ENCODE peak calls at places on chromosome 5, in nine cellular contexts. One of them, this sample, is unnamed.

GRCh38 chr5:112776301-112776856 is 38.7 kb downstream of the APC start:
- DNase-seq in HAP-1: no peak
- DNase-seq in activated CD8-positive, alpha-beta T cell treated with anti-CD3 and anti-CD28 coated beads, Interleukin-2, amount 10 ng/mL, durations not matched to agents 7 days and 5 days: no peak
- DNase-seq in mucosa of descending colon: no peak
- DNase-seq in activated naive CD8-positive, alpha-beta T cell treated with anti-CD3 and anti-CD28 coated beads, Interleukin-2, amount 50 U/mL, for 16 hours: no peak
- DNase-seq in stimulated activated CD4-positive, alpha-beta T cell treated with anti-CD3 and anti-CD28 coated beads, Interleukin-15, amount 100 ng/mL, for 1 hour: no peak
- DNase-seq in activated CD4-positive, alpha-beta T cell treated with anti-CD3 and anti-CD28 coated beads, Interleukin-2, amount 10 ng/mL, durations not matched to agents 7 days and 5 days: no peak
- DNase-seq in activated CD8-positive, alpha-beta memory T cell treated with anti-CD3 and anti-CD28 coated beads, Interleukin-2, amount 50 U/mL, for 48 hours: no peak
- DNase-seq in COLO829: no peak
- DNase-seq in this sample: no peak

GRCh38 chr5:114362977-114363721 is 1.3 kb downstream of the KCNN2 start:
- DNase-seq in HAP-1: no peak
- DNase-seq in activated CD8-positive, alpha-beta T cell treated with anti-CD3 and anti-CD28 coated beads, Interleukin-2, amount 10 ng/mL, durations not matched to agents 7 days and 5 days: no peak
- DNase-seq in mucosa of descending colon: peak; percentile 10
- DNase-seq in activated naive CD8-positive, alpha-beta T cell treated with anti-CD3 and anti-CD28 coated beads, Interleukin-2, amount 50 U/mL, for 16 hours: no peak
- DNase-seq in stimulated activated CD4-positive, alpha-beta T cell treated with anti-CD3 and anti-CD28 coated beads, Interleukin-15, amount 100 ng/mL, for 1 hour: no peak
- DNase-seq in activated CD4-positive, alpha-beta T cell treated with anti-CD3 and anti-CD28 coated beads, Interleukin-2, amount 10 ng/mL, durations not matched to agents 7 days and 5 days: no peak
- DNase-seq in activated CD8-positive, alpha-beta memory T cell treated with anti-CD3 and anti-CD28 coated beads, Interleukin-2, amount 50 U/mL, for 48 hours: peak; percentile 48
- DNase-seq in COLO829: no peak
- DNase-seq in this sample: peak; percentile 86

GRCh38 chr5:176771102-176771845 is 39.1 kb upstream of the UNC5A start:
- DNase-seq in HAP-1: no peak
- DNase-seq in activated CD8-positive, alpha-beta T cell treated with anti-CD3 and anti-CD28 coated beads, Interleukin-2, amount 10 ng/mL, durations not matched to agents 7 days and 5 days: no peak
- DNase-seq in mucosa of descending colon: no peak
- DNase-seq in activated naive CD8-positive, alpha-beta T cell treated with anti-CD3 and anti-CD28 coated beads, Interleukin-2, amount 50 U/mL, for 16 hours: no peak
- DNase-seq in stimulated activated CD4-positive, alpha-beta T cell treated with anti-CD3 and anti-CD28 coated beads, Interleukin-15, amount 100 ng/mL, for 1 hour: no peak
- DNase-seq in activated CD4-positive, alpha-beta T cell treated with anti-CD3 and anti-CD28 coated beads, Interleukin-2, amount 10 ng/mL, durations not matched to agents 7 days and 5 days: no peak
- DNase-seq in activated CD8-positive, alpha-beta memory T cell treated with anti-CD3 and anti-CD28 coated beads, Interleukin-2, amount 50 U/mL, for 48 hours: no peak
- DNase-seq in COLO829: no peak
- DNase-seq in this sample: peak; percentile 43

GRCh38 chr5:117093653-117094052 is 519.0 kb upstream of the SEMA6A start:
- DNase-seq in HAP-1: no peak
- DNase-seq in activated CD8-positive, alpha-beta T cell treated with anti-CD3 and anti-CD28 coated beads, Interleukin-2, amount 10 ng/mL, durations not matched to agents 7 days and 5 days: no peak
- DNase-seq in mucosa of descending colon: no peak
- DNase-seq in activated naive CD8-positive, alpha-beta T cell treated with anti-CD3 and anti-CD28 coated beads, Interleukin-2, amount 50 U/mL, for 16 hours: no peak
- DNase-seq in stimulated activated CD4-positive, alpha-beta T cell treated with anti-CD3 and anti-CD28 coated beads, Interleukin-15, amount 100 ng/mL, for 1 hour: no peak
- DNase-seq in activated CD4-positive, alpha-beta T cell treated with anti-CD3 and anti-CD28 coated beads, Interleukin-2, amount 10 ng/mL, durations not matched to agents 7 days and 5 days: no peak
- DNase-seq in activated CD8-positive, alpha-beta memory T cell treated with anti-CD3 and anti-CD28 coated beads, Interleukin-2, amount 50 U/mL, for 48 hours: no peak
- DNase-seq in COLO829: no peak
- DNase-seq in this sample: no peak

GRCh38 chr5:310941-311434 is 10.5 kb upstream of the AHRR start:
- DNase-seq in HAP-1: no peak
- DNase-seq in activated CD8-positive, alpha-beta T cell treated with anti-CD3 and anti-CD28 coated beads, Interleukin-2, amount 10 ng/mL, durations not matched to agents 7 days and 5 days: no peak
- DNase-seq in mucosa of descending colon: no peak
- DNase-seq in activated naive CD8-positive, alpha-beta T cell treated with anti-CD3 and anti-CD28 coated beads, Interleukin-2, amount 50 U/mL, for 16 hours: no peak
- DNase-seq in stimulated activated CD4-positive, alpha-beta T cell treated with anti-CD3 and anti-CD28 coated beads, Interleukin-15, amount 100 ng/mL, for 1 hour: no peak
- DNase-seq in activated CD4-positive, alpha-beta T cell treated with anti-CD3 and anti-CD28 coated beads, Interleukin-2, amount 10 ng/mL, durations not matched to agents 7 days and 5 days: no peak
- DNase-seq in activated CD8-positive, alpha-beta memory T cell treated with anti-CD3 and anti-CD28 coated beads, Interleukin-2, amount 50 U/mL, for 48 hours: no peak
- DNase-seq in COLO829: peak; percentile 73
- DNase-seq in this sample: peak; percentile 59

GRCh38 chr5:149730620-149731331 is 666 bp downstream of the PPARGC1B start:
- DNase-seq in HAP-1: peak; percentile 51
- DNase-seq in activated CD8-positive, alpha-beta T cell treated with anti-CD3 and anti-CD28 coated beads, Interleukin-2, amount 10 ng/mL, durations not matched to agents 7 days and 5 days: peak; percentile 76
- DNase-seq in mucosa of descending colon: peak; percentile 64
- DNase-seq in activated naive CD8-positive, alpha-beta T cell treated with anti-CD3 and anti-CD28 coated beads, Interleukin-2, amount 50 U/mL, for 16 hours: peak; percentile 37
- DNase-seq in stimulated activated CD4-positive, alpha-beta T cell treated with anti-CD3 and anti-CD28 coated beads, Interleukin-15, amount 100 ng/mL, for 1 hour: peak; percentile 42
- DNase-seq in activated CD4-positive, alpha-beta T cell treated with anti-CD3 and anti-CD28 coated beads, Interleukin-2, amount 10 ng/mL, durations not matched to agents 7 days and 5 days: peak; percentile 47
- DNase-seq in activated CD8-positive, alpha-beta memory T cell treated with anti-CD3 and anti-CD28 coated beads, Interleukin-2, amount 50 U/mL, for 48 hours: peak; percentile 81
- DNase-seq in COLO829: no peak
- DNase-seq in this sample: no peak

GRCh38 chr5:31530541-31531265 is 1.2 kb downstream of the DROSHA start:
- DNase-seq in HAP-1: no peak
- DNase-seq in activated CD8-positive, alpha-beta T cell treated with anti-CD3 and anti-CD28 coated beads, Interleukin-2, amount 10 ng/mL, durations not matched to agents 7 days and 5 days: no peak
- DNase-seq in mucosa of descending colon: no peak
- DNase-seq in activated naive CD8-positive, alpha-beta T cell treated with anti-CD3 and anti-CD28 coated beads, Interleukin-2, amount 50 U/mL, for 16 hours: no peak
- DNase-seq in stimulated activated CD4-positive, alpha-beta T cell treated with anti-CD3 and anti-CD28 coated beads, Interleukin-15, amount 100 ng/mL, for 1 hour: no peak
- DNase-seq in activated CD4-positive, alpha-beta T cell treated with anti-CD3 and anti-CD28 coated beads, Interleukin-2, amount 10 ng/mL, durations not matched to agents 7 days and 5 days: no peak
- DNase-seq in activated CD8-positive, alpha-beta memory T cell treated with anti-CD3 and anti-CD28 coated beads, Interleukin-2, amount 50 U/mL, for 48 hours: no peak
- DNase-seq in COLO829: no peak
- DNase-seq in this sample: no peak

GRCh38 chr5:50564079-50564478 is 102.4 kb upstream of the PARP8 start:
- DNase-seq in HAP-1: no peak
- DNase-seq in activated CD8-positive, alpha-beta T cell treated with anti-CD3 and anti-CD28 coated beads, Interleukin-2, amount 10 ng/mL, durations not matched to agents 7 days and 5 days: peak; percentile 39
- DNase-seq in mucosa of descending colon: no peak
- DNase-seq in activated naive CD8-positive, alpha-beta T cell treated with anti-CD3 and anti-CD28 coated beads, Interleukin-2, amount 50 U/mL, for 16 hours: no peak
- DNase-seq in stimulated activated CD4-positive, alpha-beta T cell treated with anti-CD3 and anti-CD28 coated beads, Interleukin-15, amount 100 ng/mL, for 1 hour: no peak
- DNase-seq in activated CD4-positive, alpha-beta T cell treated with anti-CD3 and anti-CD28 coated beads, Interleukin-2, amount 10 ng/mL, durations not matched to agents 7 days and 5 days: peak; percentile 20
- DNase-seq in activated CD8-positive, alpha-beta memory T cell treated with anti-CD3 and anti-CD28 coated beads, Interleukin-2, amount 50 U/mL, for 48 hours: no peak
- DNase-seq in COLO829: no peak
- DNase-seq in this sample: no peak

GRCh38 chr5:111372799-111373198 is 139.5 kb downstream of the STARD4 start:
- DNase-seq in HAP-1: no peak
- DNase-seq in activated CD8-positive, alpha-beta T cell treated with anti-CD3 and anti-CD28 coated beads, Interleukin-2, amount 10 ng/mL, durations not matched to agents 7 days and 5 days: no peak
- DNase-seq in mucosa of descending colon: no peak
- DNase-seq in activated naive CD8-positive, alpha-beta T cell treated with anti-CD3 and anti-CD28 coated beads, Interleukin-2, amount 50 U/mL, for 16 hours: no peak
- DNase-seq in stimulated activated CD4-positive, alpha-beta T cell treated with anti-CD3 and anti-CD28 coated beads, Interleukin-15, amount 100 ng/mL, for 1 hour: no peak
- DNase-seq in activated CD4-positive, alpha-beta T cell treated with anti-CD3 and anti-CD28 coated beads, Interleukin-2, amount 10 ng/mL, durations not matched to agents 7 days and 5 days: no peak
- DNase-seq in activated CD8-positive, alpha-beta memory T cell treated with anti-CD3 and anti-CD28 coated beads, Interleukin-2, amount 50 U/mL, for 48 hours: no peak
- DNase-seq in COLO829: no peak
- DNase-seq in this sample: no peak

GRCh38 chr5:154273028-154273617 is 82.6 kb downstream of the GALNT10 start:
- DNase-seq in HAP-1: no peak
- DNase-seq in activated CD8-positive, alpha-beta T cell treated with anti-CD3 and anti-CD28 coated beads, Interleukin-2, amount 10 ng/mL, durations not matched to agents 7 days and 5 days: peak; percentile 44
- DNase-seq in mucosa of descending colon: peak; percentile 52
- DNase-seq in activated naive CD8-positive, alpha-beta T cell treated with anti-CD3 and anti-CD28 coated beads, Interleukin-2, amount 50 U/mL, for 16 hours: no peak
- DNase-seq in stimulated activated CD4-positive, alpha-beta T cell treated with anti-CD3 and anti-CD28 coated beads, Interleukin-15, amount 100 ng/mL, for 1 hour: no peak
- DNase-seq in activated CD4-positive, alpha-beta T cell treated with anti-CD3 and anti-CD28 coated beads, Interleukin-2, amount 10 ng/mL, durations not matched to agents 7 days and 5 days: peak; percentile 40
- DNase-seq in activated CD8-positive, alpha-beta memory T cell treated with anti-CD3 and anti-CD28 coated beads, Interleukin-2, amount 50 U/mL, for 48 hours: no peak
- DNase-seq in COLO829: no peak
- DNase-seq in this sample: no peak

GRCh38 chr5:65811004-65811403 is 89.0 kb downstream of the NLN start:
- DNase-seq in HAP-1: no peak
- DNase-seq in activated CD8-positive, alpha-beta T cell treated with anti-CD3 and anti-CD28 coated beads, Interleukin-2, amount 10 ng/mL, durations not matched to agents 7 days and 5 days: no peak
- DNase-seq in mucosa of descending colon: peak; percentile 77
- DNase-seq in activated naive CD8-positive, alpha-beta T cell treated with anti-CD3 and anti-CD28 coated beads, Interleukin-2, amount 50 U/mL, for 16 hours: no peak
- DNase-seq in stimulated activated CD4-positive, alpha-beta T cell treated with anti-CD3 and anti-CD28 coated beads, Interleukin-15, amount 100 ng/mL, for 1 hour: no peak
- DNase-seq in activated CD4-positive, alpha-beta T cell treated with anti-CD3 and anti-CD28 coated beads, Interleukin-2, amount 10 ng/mL, durations not matched to agents 7 days and 5 days: no peak
- DNase-seq in activated CD8-positive, alpha-beta memory T cell treated with anti-CD3 and anti-CD28 coated beads, Interleukin-2, amount 50 U/mL, for 48 hours: no peak
- DNase-seq in COLO829: no peak
- DNase-seq in this sample: no peak

GRCh38 chr5:55344392-55344992 is 36.7 kb downstream of the MTREX start:
- DNase-seq in HAP-1: peak; percentile 23
- DNase-seq in activated CD8-positive, alpha-beta T cell treated with anti-CD3 and anti-CD28 coated beads, Interleukin-2, amount 10 ng/mL, durations not matched to agents 7 days and 5 days: peak; percentile 78
- DNase-seq in mucosa of descending colon: peak; percentile 90
- DNase-seq in activated naive CD8-positive, alpha-beta T cell treated with anti-CD3 and anti-CD28 coated beads, Interleukin-2, amount 50 U/mL, for 16 hours: peak; percentile 35
- DNase-seq in stimulated activated CD4-positive, alpha-beta T cell treated with anti-CD3 and anti-CD28 coated beads, Interleukin-15, amount 100 ng/mL, for 1 hour: peak; percentile 42
- DNase-seq in activated CD4-positive, alpha-beta T cell treated with anti-CD3 and anti-CD28 coated beads, Interleukin-2, amount 10 ng/mL, durations not matched to agents 7 days and 5 days: peak; percentile 75
- DNase-seq in activated CD8-positive, alpha-beta memory T cell treated with anti-CD3 and anti-CD28 coated beads, Interleukin-2, amount 50 U/mL, for 48 hours: peak; percentile 72
- DNase-seq in COLO829: peak; percentile 10
- DNase-seq in this sample: no peak

GRCh38 chr5:67301285-67301904 is 104.8 kb upstream of the CD180 start:
- DNase-seq in HAP-1: no peak
- DNase-seq in activated CD8-positive, alpha-beta T cell treated with anti-CD3 and anti-CD28 coated beads, Interleukin-2, amount 10 ng/mL, durations not matched to agents 7 days and 5 days: no peak
- DNase-seq in mucosa of descending colon: peak; percentile 37
- DNase-seq in activated naive CD8-positive, alpha-beta T cell treated with anti-CD3 and anti-CD28 coated beads, Interleukin-2, amount 50 U/mL, for 16 hours: no peak
- DNase-seq in stimulated activated CD4-positive, alpha-beta T cell treated with anti-CD3 and anti-CD28 coated beads, Interleukin-15, amount 100 ng/mL, for 1 hour: no peak
- DNase-seq in activated CD4-positive, alpha-beta T cell treated with anti-CD3 and anti-CD28 coated beads, Interleukin-2, amount 10 ng/mL, durations not matched to agents 7 days and 5 days: no peak
- DNase-seq in activated CD8-positive, alpha-beta memory T cell treated with anti-CD3 and anti-CD28 coated beads, Interleukin-2, amount 50 U/mL, for 48 hours: no peak
- DNase-seq in COLO829: peak; percentile 43
- DNase-seq in this sample: no peak

GRCh38 chr5:149040421-149040820 is 22.4 kb downstream of the SH3TC2 start:
- DNase-seq in HAP-1: no peak
- DNase-seq in activated CD8-positive, alpha-beta T cell treated with anti-CD3 and anti-CD28 coated beads, Interleukin-2, amount 10 ng/mL, durations not matched to agents 7 days and 5 days: no peak
- DNase-seq in mucosa of descending colon: no peak
- DNase-seq in activated naive CD8-positive, alpha-beta T cell treated with anti-CD3 and anti-CD28 coated beads, Interleukin-2, amount 50 U/mL, for 16 hours: no peak
- DNase-seq in stimulated activated CD4-positive, alpha-beta T cell treated with anti-CD3 and anti-CD28 coated beads, Interleukin-15, amount 100 ng/mL, for 1 hour: no peak
- DNase-seq in activated CD4-positive, alpha-beta T cell treated with anti-CD3 and anti-CD28 coated beads, Interleukin-2, amount 10 ng/mL, durations not matched to agents 7 days and 5 days: no peak
- DNase-seq in activated CD8-positive, alpha-beta memory T cell treated with anti-CD3 and anti-CD28 coated beads, Interleukin-2, amount 50 U/mL, for 48 hours: no peak
- DNase-seq in COLO829: no peak
- DNase-seq in this sample: no peak

GRCh38 chr5:100900142-100900795 is 2.8 kb downstream of the ST8SIA4 start:
- DNase-seq in HAP-1: peak; percentile 11
- DNase-seq in activated CD8-positive, alpha-beta T cell treated with anti-CD3 and anti-CD28 coated beads, Interleukin-2, amount 10 ng/mL, durations not matched to agents 7 days and 5 days: peak; percentile 74
- DNase-seq in mucosa of descending colon: peak; percentile 51
- DNase-seq in activated naive CD8-positive, alpha-beta T cell treated with anti-CD3 and anti-CD28 coated beads, Interleukin-2, amount 50 U/mL, for 16 hours: peak; percentile 9
- DNase-seq in stimulated activated CD4-positive, alpha-beta T cell treated with anti-CD3 and anti-CD28 coated beads, Interleukin-15, amount 100 ng/mL, for 1 hour: no peak
- DNase-seq in activated CD4-positive, alpha-beta T cell treated with anti-CD3 and anti-CD28 coated beads, Interleukin-2, amount 10 ng/mL, durations not matched to agents 7 days and 5 days: peak; percentile 61
- DNase-seq in activated CD8-positive, alpha-beta memory T cell treated with anti-CD3 and anti-CD28 coated beads, Interleukin-2, amount 50 U/mL, for 48 hours: peak; percentile 87
- DNase-seq in COLO829: no peak
- DNase-seq in this sample: no peak

GRCh38 chr5:96049398-96050272 is 88.0 kb upstream of the ELL2 start:
- DNase-seq in HAP-1: no peak
- DNase-seq in activated CD8-positive, alpha-beta T cell treated with anti-CD3 and anti-CD28 coated beads, Interleukin-2, amount 10 ng/mL, durations not matched to agents 7 days and 5 days: no peak
- DNase-seq in mucosa of descending colon: no peak
- DNase-seq in activated naive CD8-positive, alpha-beta T cell treated with anti-CD3 and anti-CD28 coated beads, Interleukin-2, amount 50 U/mL, for 16 hours: no peak
- DNase-seq in stimulated activated CD4-positive, alpha-beta T cell treated with anti-CD3 and anti-CD28 coated beads, Interleukin-15, amount 100 ng/mL, for 1 hour: no peak
- DNase-seq in activated CD4-positive, alpha-beta T cell treated with anti-CD3 and anti-CD28 coated beads, Interleukin-2, amount 10 ng/mL, durations not matched to agents 7 days and 5 days: no peak
- DNase-seq in activated CD8-positive, alpha-beta memory T cell treated with anti-CD3 and anti-CD28 coated beads, Interleukin-2, amount 50 U/mL, for 48 hours: no peak
- DNase-seq in COLO829: no peak
- DNase-seq in this sample: no peak

GRCh38 chr5:17278931-17279330 is 61.5 kb downstream of the BASP1 start:
- DNase-seq in HAP-1: no peak
- DNase-seq in activated CD8-positive, alpha-beta T cell treated with anti-CD3 and anti-CD28 coated beads, Interleukin-2, amount 10 ng/mL, durations not matched to agents 7 days and 5 days: no peak
- DNase-seq in mucosa of descending colon: no peak
- DNase-seq in activated naive CD8-positive, alpha-beta T cell treated with anti-CD3 and anti-CD28 coated beads, Interleukin-2, amount 50 U/mL, for 16 hours: no peak
- DNase-seq in stimulated activated CD4-positive, alpha-beta T cell treated with anti-CD3 and anti-CD28 coated beads, Interleukin-15, amount 100 ng/mL, for 1 hour: no peak
- DNase-seq in activated CD4-positive, alpha-beta T cell treated with anti-CD3 and anti-CD28 coated beads, Interleukin-2, amount 10 ng/mL, durations not matched to agents 7 days and 5 days: no peak
- DNase-seq in activated CD8-positive, alpha-beta memory T cell treated with anti-CD3 and anti-CD28 coated beads, Interleukin-2, amount 50 U/mL, for 48 hours: no peak
- DNase-seq in COLO829: no peak
- DNase-seq in this sample: no peak

GRCh38 chr5:53820119-53820801 is 259.8 kb downstream of the NDUFS4 start:
- DNase-seq in HAP-1: no peak
- DNase-seq in activated CD8-positive, alpha-beta T cell treated with anti-CD3 and anti-CD28 coated beads, Interleukin-2, amount 10 ng/mL, durations not matched to agents 7 days and 5 days: no peak
- DNase-seq in mucosa of descending colon: no peak
- DNase-seq in activated naive CD8-positive, alpha-beta T cell treated with anti-CD3 and anti-CD28 coated beads, Interleukin-2, amount 50 U/mL, for 16 hours: no peak
- DNase-seq in stimulated activated CD4-positive, alpha-beta T cell treated with anti-CD3 and anti-CD28 coated beads, Interleukin-15, amount 100 ng/mL, for 1 hour: no peak
- DNase-seq in activated CD4-positive, alpha-beta T cell treated with anti-CD3 and anti-CD28 coated beads, Interleukin-2, amount 10 ng/mL, durations not matched to agents 7 days and 5 days: no peak
- DNase-seq in activated CD8-positive, alpha-beta memory T cell treated with anti-CD3 and anti-CD28 coated beads, Interleukin-2, amount 50 U/mL, for 48 hours: no peak
- DNase-seq in COLO829: no peak
- DNase-seq in this sample: no peak

GRCh38 chr5:142671276-142671675 is 14.6 kb downstream of the FGF1 start:
- DNase-seq in HAP-1: peak; percentile 38
- DNase-seq in activated CD8-positive, alpha-beta T cell treated with anti-CD3 and anti-CD28 coated beads, Interleukin-2, amount 10 ng/mL, durations not matched to agents 7 days and 5 days: no peak
- DNase-seq in mucosa of descending colon: no peak
- DNase-seq in activated naive CD8-positive, alpha-beta T cell treated with anti-CD3 and anti-CD28 coated beads, Interleukin-2, amount 50 U/mL, for 16 hours: no peak
- DNase-seq in stimulated activated CD4-positive, alpha-beta T cell treated with anti-CD3 and anti-CD28 coated beads, Interleukin-15, amount 100 ng/mL, for 1 hour: no peak
- DNase-seq in activated CD4-positive, alpha-beta T cell treated with anti-CD3 and anti-CD28 coated beads, Interleukin-2, amount 10 ng/mL, durations not matched to agents 7 days and 5 days: no peak
- DNase-seq in activated CD8-positive, alpha-beta memory T cell treated with anti-CD3 and anti-CD28 coated beads, Interleukin-2, amount 50 U/mL, for 48 hours: no peak
- DNase-seq in COLO829: no peak
- DNase-seq in this sample: no peak

GRCh38 chr5:129043894-129044293 is 50.7 kb upstream of the ISOC1 start:
- DNase-seq in HAP-1: no peak
- DNase-seq in activated CD8-positive, alpha-beta T cell treated with anti-CD3 and anti-CD28 coated beads, Interleukin-2, amount 10 ng/mL, durations not matched to agents 7 days and 5 days: no peak
- DNase-seq in mucosa of descending colon: no peak
- DNase-seq in activated naive CD8-positive, alpha-beta T cell treated with anti-CD3 and anti-CD28 coated beads, Interleukin-2, amount 50 U/mL, for 16 hours: no peak
- DNase-seq in stimulated activated CD4-positive, alpha-beta T cell treated with anti-CD3 and anti-CD28 coated beads, Interleukin-15, amount 100 ng/mL, for 1 hour: no peak
- DNase-seq in activated CD4-positive, alpha-beta T cell treated with anti-CD3 and anti-CD28 coated beads, Interleukin-2, amount 10 ng/mL, durations not matched to agents 7 days and 5 days: no peak
- DNase-seq in activated CD8-positive, alpha-beta memory T cell treated with anti-CD3 and anti-CD28 coated beads, Interleukin-2, amount 50 U/mL, for 48 hours: no peak
- DNase-seq in COLO829: no peak
- DNase-seq in this sample: no peak

GRCh38 chr5:45205403-45205961 is 396.7 kb downstream of the MRPS30 start:
- DNase-seq in HAP-1: peak; percentile 4
- DNase-seq in activated CD8-positive, alpha-beta T cell treated with anti-CD3 and anti-CD28 coated beads, Interleukin-2, amount 10 ng/mL, durations not matched to agents 7 days and 5 days: no peak
- DNase-seq in mucosa of descending colon: no peak
- DNase-seq in activated naive CD8-positive, alpha-beta T cell treated with anti-CD3 and anti-CD28 coated beads, Interleukin-2, amount 50 U/mL, for 16 hours: no peak
- DNase-seq in stimulated activated CD4-positive, alpha-beta T cell treated with anti-CD3 and anti-CD28 coated beads, Interleukin-15, amount 100 ng/mL, for 1 hour: no peak
- DNase-seq in activated CD4-positive, alpha-beta T cell treated with anti-CD3 and anti-CD28 coated beads, Interleukin-2, amount 10 ng/mL, durations not matched to agents 7 days and 5 days: no peak
- DNase-seq in activated CD8-positive, alpha-beta memory T cell treated with anti-CD3 and anti-CD28 coated beads, Interleukin-2, amount 50 U/mL, for 48 hours: no peak
- DNase-seq in COLO829: no peak
- DNase-seq in this sample: no peak

GRCh38 chr5:151562019-151562707 is 29.0 kb downstream of the FAT2 start:
- DNase-seq in HAP-1: no peak
- DNase-seq in activated CD8-positive, alpha-beta T cell treated with anti-CD3 and anti-CD28 coated beads, Interleukin-2, amount 10 ng/mL, durations not matched to agents 7 days and 5 days: no peak
- DNase-seq in mucosa of descending colon: no peak
- DNase-seq in activated naive CD8-positive, alpha-beta T cell treated with anti-CD3 and anti-CD28 coated beads, Interleukin-2, amount 50 U/mL, for 16 hours: no peak
- DNase-seq in stimulated activated CD4-positive, alpha-beta T cell treated with anti-CD3 and anti-CD28 coated beads, Interleukin-15, amount 100 ng/mL, for 1 hour: no peak
- DNase-seq in activated CD4-positive, alpha-beta T cell treated with anti-CD3 and anti-CD28 coated beads, Interleukin-2, amount 10 ng/mL, durations not matched to agents 7 days and 5 days: no peak
- DNase-seq in activated CD8-positive, alpha-beta memory T cell treated with anti-CD3 and anti-CD28 coated beads, Interleukin-2, amount 50 U/mL, for 48 hours: no peak
- DNase-seq in COLO829: no peak
- DNase-seq in this sample: no peak

GRCh38 chr5:153081385-153081784 is 409.1 kb upstream of the GRIA1 start:
- DNase-seq in HAP-1: no peak
- DNase-seq in activated CD8-positive, alpha-beta T cell treated with anti-CD3 and anti-CD28 coated beads, Interleukin-2, amount 10 ng/mL, durations not matched to agents 7 days and 5 days: no peak
- DNase-seq in mucosa of descending colon: no peak
- DNase-seq in activated naive CD8-positive, alpha-beta T cell treated with anti-CD3 and anti-CD28 coated beads, Interleukin-2, amount 50 U/mL, for 16 hours: no peak
- DNase-seq in stimulated activated CD4-positive, alpha-beta T cell treated with anti-CD3 and anti-CD28 coated beads, Interleukin-15, amount 100 ng/mL, for 1 hour: no peak
- DNase-seq in activated CD4-positive, alpha-beta T cell treated with anti-CD3 and anti-CD28 coated beads, Interleukin-2, amount 10 ng/mL, durations not matched to agents 7 days and 5 days: no peak
- DNase-seq in activated CD8-positive, alpha-beta memory T cell treated with anti-CD3 and anti-CD28 coated beads, Interleukin-2, amount 50 U/mL, for 48 hours: no peak
- DNase-seq in COLO829: no peak
- DNase-seq in this sample: no peak

This sample was measured in mesenteric fat pad.